ENCODE peak calls at places on chromosomes 11 and 22, in eight cellular contexts. B is astrocyte of the spinal cord; O is Calu3; V is GM12865; I is mucosa of descending colon; D is CD8-positive, alpha-beta T cell; Z is lower lobe of right lung; P is AG09319. F is an unnamed sample.

GRCh38 chr11:114774599-114775365 is 96.5 kb downstream of the NXPE2 start:
- DNase-seq in I (peak), V (peak), D (no peak), Z (no peak), B (peak), O (peak), P (no peak), F (peak)

GRCh38 chr11:35126000-35126878 is 12.7 kb upstream of the CD44 start:
- DNase-seq in O (no peak), Z (no peak), D (no peak), B (no peak), I (no peak), P (no peak), V (peak), F (peak)

GRCh38 chr22:19446603-19447387 is 716 bp downstream of the C22orf39 start:
- DNase-seq in O (no peak), B (no peak), D (no peak), I (no peak), P (no peak), Z (no peak), V (no peak), F (no peak)

GRCh38 chr22:47201996-47202818 is 439.8 kb downstream of the TBC1D22A start:
- DNase-seq in P (no peak), I (no peak), Z (no peak), O (no peak), V (no peak), D (peak), B (no peak), F (no peak)

GRCh38 chr22:24107668-24108067 is 73.6 kb upstream of the SUSD2 start:
- DNase-seq in Z (peak), B (peak), P (peak), D (no peak), O (no peak), I (peak), V (no peak), F (no peak)

GRCh38 chr11:8268530-8269461 is 5.1 kb upstream of the LMO1 start:
- DNase-seq in P (no peak), B (no peak), I (no peak), O (no peak), V (no peak), D (no peak), Z (peak), F (no peak)

GRCh38 chr11:120305286-120305685 is 19.8 kb upstream of the TLCD5 start:
- DNase-seq in D (no peak), Z (no peak), P (no peak), I (peak), O (peak), V (peak), B (no peak), F (no peak)

GRCh38 chr11:9861860-9862725 is 198.2 kb downstream of the SWAP70 start:
- DNase-seq in O (peak), I (peak), Z (no peak), B (peak), P (no peak), V (peak), D (peak), F (peak)

GRCh38 chr11:3089236-3090061 is 32.2 kb upstream of the CARS1 start:
- DNase-seq in O (no peak), P (no peak), V (no peak), D (no peak), Z (no peak), I (no peak), B (no peak), F (peak)

GRCh38 chr22:28012811-28013460 is 93.9 kb upstream of the PITPNB start:
- DNase-seq in I (peak), D (no peak), B (no peak), Z (peak), P (no peak), V (no peak), O (peak), F (no peak)

GRCh38 chr11:129999407-129999806 is 3.2 kb downstream of the PRDM10 start:
- DNase-seq in Z (no peak), P (no peak), O (no peak), I (no peak), D (no peak), B (no peak), V (no peak), F (no peak)

DNA sequence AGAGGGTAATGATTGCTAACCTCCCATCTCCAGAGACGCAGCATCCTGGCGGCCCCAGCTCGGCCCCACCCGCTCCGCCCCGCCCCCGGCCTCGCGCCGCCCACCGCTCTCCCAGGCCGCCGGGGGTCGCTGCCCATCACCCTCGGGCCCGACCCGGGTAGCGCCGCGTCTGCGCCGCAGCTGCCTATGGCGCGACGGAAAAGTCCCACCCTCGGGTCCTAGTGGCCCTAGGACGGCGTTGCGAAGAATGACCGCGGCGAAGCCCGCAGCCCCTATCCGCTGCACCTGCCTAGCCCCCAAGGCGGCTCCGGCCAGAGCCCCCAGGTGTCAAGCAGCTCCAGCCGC is 457 bp downstream of the CPSF7 start:
- DNase-seq in I (peak), B (peak), V (peak), Z (no peak), P (peak), O (peak), D (no peak), F (peak)
- TF ChIP-seq CTCF in I (no peak), B (no peak), V (peak), Z (peak), P (no peak), O (no peak), D (no peak), F (peak)

GRCh38 chr22:38727530-38728451 is 22.0 kb downstream of the GTPBP1 start:
- DNase-seq in I (peak), V (no peak), D (no peak), P (no peak), O (no peak), B (no peak), Z (no peak), F (no peak)
- TF ChIP-seq CTCF in I (no peak), V (no peak), D (no peak), P (no peak), O (no peak), B (no peak), Z (no peak), F (no peak)

GRCh38 chr11:65781152-65781961 is 581 bp upstream of the AP5B1 start:
- DNase-seq in V (no peak), Z (peak), P (no peak), B (no peak), I (peak), D (no peak), O (peak), F (no peak)
- TF ChIP-seq CTCF in V (peak), Z (peak), P (no peak), B (no peak), I (no peak), D (no peak), O (no peak), F (peak)

GRCh38 chr11:92388380-92388779 is 163.8 kb downstream of the FAT3 start:
- DNase-seq in D (no peak), I (no peak), Z (no peak), O (no peak), P (no peak), B (no peak), V (no peak), F (no peak)
- TF ChIP-seq CTCF in D (no peak), I (no peak), Z (no peak), O (no peak), P (no peak), B (no peak), V (no peak), F (no peak)

GRCh38 chr11:65060913-65061408 is 2.6 kb upstream of the NAALADL1 start:
- DNase-seq in O (no peak), Z (no peak), I (no peak), B (peak), D (no peak), P (no peak), V (no peak), F (no peak)
- TF ChIP-seq CTCF in O (no peak), Z (peak), I (no peak), B (peak), D (no peak), P (peak), V (no peak), F (no peak)

GRCh38 chr11:102451041-102451692 is 1.4 kb downstream of the TMEM123 start:
- DNase-seq in V (no peak), Z (no peak), O (no peak), P (no peak), I (no peak), B (no peak), D (no peak), F (no peak)

GRCh38 chr11:102453286-102453797 is 777 bp upstream of the TMEM123 start:
- DNase-seq in D (no peak), P (no peak), Z (no peak), I (no peak), V (no peak), B (no peak), O (no peak), F (no peak)

GRCh38 chr11:102449651-102450570 is 2.7 kb downstream of the TMEM123 start:
- DNase-seq in P (no peak), D (no peak), Z (no peak), B (no peak), I (no peak), O (no peak), V (no peak), F (no peak)

GRCh38 chr11:102452461-102453285 is at the start of gene TMEM123:
- DNase-seq in I (peak), V (peak), B (peak), D (peak), Z (peak), P (no peak), O (peak), F (peak)

DNA sequence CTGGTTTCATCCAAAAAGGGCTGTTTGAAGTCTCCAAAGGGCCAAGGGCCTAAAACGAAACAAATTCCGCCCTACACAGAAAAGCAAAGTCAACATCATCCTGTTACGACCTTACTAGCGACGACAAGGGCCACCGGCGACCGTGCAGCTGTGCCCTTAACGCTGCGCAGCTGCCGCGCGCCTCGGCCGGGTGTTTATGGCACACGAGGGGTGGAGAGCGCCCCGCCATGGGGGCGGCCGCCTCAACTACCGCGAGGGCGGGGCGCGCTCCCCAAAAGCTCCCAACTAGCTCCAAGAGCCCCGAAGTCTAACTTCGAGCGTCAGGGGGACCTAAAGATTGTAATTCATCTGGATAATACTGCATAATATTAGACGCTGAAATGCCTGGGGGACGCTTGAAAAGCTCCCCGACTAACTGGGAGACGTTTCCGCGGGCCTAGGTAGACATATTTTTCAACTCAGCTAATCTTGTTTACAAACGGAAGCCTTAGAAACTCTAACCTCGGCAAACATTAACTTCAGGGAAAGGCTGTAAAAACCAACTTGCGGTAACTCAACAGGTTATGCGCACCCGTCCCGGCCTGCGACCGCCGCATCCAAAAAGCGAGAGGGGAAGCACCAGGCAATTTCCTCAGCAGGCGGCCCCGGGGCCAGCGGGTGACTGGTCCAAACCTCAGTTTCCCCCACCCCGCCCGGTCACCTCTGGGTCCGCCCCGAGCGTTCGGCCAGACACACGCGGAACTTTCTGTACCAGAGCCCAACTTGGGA is 688 bp downstream of the TMEM123 start:
- DNase-seq in B (peak), P (no peak), O (peak), I (peak), V (peak), D (peak), Z (peak), F (peak)
- TF ChIP-seq CTCF in B (no peak), P (peak), O (no peak), I (no peak), V (peak), D (peak), Z (no peak), F (peak)

DNA sequence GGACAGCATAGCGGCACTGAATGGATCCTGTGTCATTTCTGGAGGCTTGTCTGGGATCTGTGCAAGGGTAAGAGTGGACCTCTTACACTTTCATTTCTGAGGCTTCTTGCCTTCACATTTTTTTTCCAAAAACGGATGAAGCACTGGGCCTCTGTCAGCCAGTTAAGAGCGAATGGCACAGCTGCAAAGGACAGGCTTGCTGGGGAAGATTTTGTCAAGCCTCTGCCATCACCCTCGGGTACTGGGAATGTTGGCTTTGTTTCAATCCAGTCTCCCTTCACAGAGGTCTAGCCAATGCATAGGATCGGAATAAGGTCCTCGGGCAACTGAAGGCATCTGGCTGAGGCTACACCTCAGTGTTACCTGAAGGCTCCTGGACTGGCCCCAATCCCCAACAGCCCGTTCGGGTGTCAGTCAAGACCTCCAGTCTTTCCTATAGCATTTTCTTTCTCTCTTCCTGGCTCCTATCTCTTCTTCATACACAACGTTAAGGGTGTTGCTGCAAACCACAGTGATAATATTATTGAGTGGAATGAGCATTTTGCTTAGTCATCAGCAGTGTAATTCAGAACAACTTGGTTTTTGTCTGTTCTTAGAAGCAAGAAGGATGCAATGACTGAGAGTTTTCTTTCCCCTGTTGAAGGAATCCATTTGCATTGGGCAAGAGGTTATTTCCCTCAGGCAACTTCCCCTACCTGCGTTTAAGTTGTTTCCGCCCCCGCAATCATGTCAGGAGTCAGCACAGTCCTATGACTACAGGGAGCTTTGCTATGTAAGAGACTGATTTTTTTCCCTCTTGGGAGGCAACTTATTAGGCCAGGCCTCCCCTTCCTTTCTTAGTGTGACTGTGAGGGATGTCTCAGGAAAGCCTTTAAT is 22.8 kb downstream of the NPAT start:
- DNase-seq in D (no peak), O (peak), V (peak), P (no peak), Z (peak), B (peak), I (no peak), F (peak)
- TF ChIP-seq CTCF in D (no peak), O (no peak), V (no peak), P (no peak), Z (no peak), B (no peak), I (no peak), F (no peak)

GRCh38 chr11:17822021-17822781 is 87.6 kb downstream of the KCNC1 start:
- DNase-seq in I (no peak), D (no peak), Z (no peak), V (no peak), B (peak), O (no peak), P (peak), F (no peak)

GRCh38 chr11:17828311-17828751 is 93.8 kb downstream of the KCNC1 start:
- DNase-seq in P (no peak), D (no peak), Z (peak), O (no peak), B (peak), V (no peak), I (peak), F (no peak)

GRCh38 chr11:17831883-17832282 is 97.3 kb downstream of the KCNC1 start:
- DNase-seq in O (no peak), B (no peak), V (no peak), P (no peak), Z (no peak), D (no peak), I (no peak), F (no peak)

GRCh38 chr11:17831228-17831627 is 96.6 kb downstream of the KCNC1 start:
- DNase-seq in Z (no peak), P (no peak), D (no peak), I (no peak), V (no peak), B (no peak), O (no peak), F (no peak)

DNA sequence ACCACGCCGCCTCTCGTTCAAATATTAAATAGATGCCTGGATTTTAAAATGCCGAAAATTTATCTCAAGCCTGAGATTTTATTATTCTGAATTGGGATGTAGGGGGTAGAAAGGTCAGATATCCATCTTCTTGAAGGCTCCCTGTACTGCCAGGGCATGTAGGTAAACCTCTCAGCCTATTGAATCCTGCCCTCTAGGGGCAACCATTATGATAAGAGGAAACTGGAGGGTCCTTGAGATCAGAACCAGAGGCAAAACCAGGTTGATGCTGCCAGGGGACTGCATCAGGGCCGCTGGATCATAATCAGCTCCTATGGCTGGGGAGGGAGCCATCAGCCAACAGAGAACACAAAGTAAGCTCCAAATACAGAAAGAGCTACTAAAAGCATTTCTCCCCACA is 92.4 kb downstream of the KCNC1 start:
- DNase-seq in O (no peak), D (no peak), V (no peak), B (no peak), I (no peak), P (no peak), Z (no peak), F (no peak)
- TF ChIP-seq CTCF in O (no peak), D (no peak), V (no peak), B (peak), I (no peak), P (no peak), Z (no peak), F (no peak)

DNA sequence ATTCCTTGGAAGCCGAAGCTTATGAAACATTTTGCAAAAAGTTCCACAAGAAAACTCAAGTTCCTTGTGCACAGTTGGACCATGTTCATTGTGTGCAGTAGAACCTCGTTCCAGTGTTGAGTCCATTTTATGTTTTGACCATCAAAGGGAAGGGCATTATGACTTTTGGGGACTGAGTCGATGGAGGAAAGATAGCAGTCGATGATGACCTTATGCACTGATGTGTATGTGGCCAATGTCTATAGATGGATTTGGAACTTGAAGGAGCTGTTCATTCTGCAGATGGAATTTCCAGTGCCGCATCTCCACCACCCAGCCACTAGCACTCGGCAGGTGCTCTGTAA is 71.5 kb upstream of the IGLL5 start:
- DNase-seq in I (no peak), O (no peak), P (no peak), D (no peak), B (no peak), Z (no peak), V (no peak), F (no peak)
- TF ChIP-seq CTCF in I (no peak), O (no peak), P (no peak), D (no peak), B (no peak), Z (no peak), V (no peak), F (no peak)